ENCODE peak calls at places on chromosome 19, in eight cellular contexts. One of them, this sample, is unnamed.

GRCh38 chr19:5220866-5221265 is 119.7 kb downstream of the PTPRS start:
- DNase-seq in CD8-positive, alpha-beta T cell: no peak
- DNase-seq in RWPE2: no peak
- DNase-seq in pancreas: no peak
- DNase-seq in cardiac muscle cell: no peak
- DNase-seq in PC-9: no peak
- DNase-seq in A549: no peak
- DNase-seq in breast epithelium: no peak
- DNase-seq in this sample: no peak

GRCh38 chr19:49590971-49591730 is at the start of gene PRR12:
- DNase-seq in CD8-positive, alpha-beta T cell: peak; percentile 69
- DNase-seq in RWPE2: peak; percentile 72
- DNase-seq in pancreas: peak; percentile 78
- DNase-seq in cardiac muscle cell: peak; percentile 77
- DNase-seq in PC-9: peak; percentile 78
- DNase-seq in A549: peak; percentile 88
- DNase-seq in breast epithelium: no peak
- DNase-seq in this sample: peak; percentile 83

GRCh38 chr19:19643158-19644053 is at the start of gene GMIP:
- DNase-seq in CD8-positive, alpha-beta T cell: peak; percentile 90
- DNase-seq in RWPE2: no peak
- DNase-seq in pancreas: peak; percentile 89
- DNase-seq in cardiac muscle cell: peak; percentile 50
- DNase-seq in PC-9: peak; percentile 63
- DNase-seq in A549: peak; percentile 44
- DNase-seq in breast epithelium: peak; percentile 75
- DNase-seq in this sample: peak; percentile 82

GRCh38 chr19:51076602-51077213 is 6.0 kb downstream of the KLK14 start:
- DNase-seq in CD8-positive, alpha-beta T cell: no peak
- DNase-seq in RWPE2: no peak
- DNase-seq in pancreas: no peak
- DNase-seq in cardiac muscle cell: no peak
- DNase-seq in PC-9: no peak
- DNase-seq in A549: no peak
- DNase-seq in breast epithelium: no peak
- DNase-seq in this sample: no peak

GRCh38 chr19:14475251-14476073 is at the start of gene PTGER1:
- DNase-seq in CD8-positive, alpha-beta T cell: peak; percentile 27
- DNase-seq in RWPE2: peak; percentile 69
- DNase-seq in pancreas: no peak
- DNase-seq in cardiac muscle cell: peak; percentile 35
- DNase-seq in PC-9: peak; percentile 75
- DNase-seq in A549: peak; percentile 41
- DNase-seq in breast epithelium: no peak
- DNase-seq in this sample: no peak

GRCh38 chr19:30079200-30079599 is 137.2 kb downstream of the URI1 start:
- DNase-seq in CD8-positive, alpha-beta T cell: no peak
- DNase-seq in RWPE2: no peak
- DNase-seq in pancreas: no peak
- DNase-seq in cardiac muscle cell: no peak
- DNase-seq in PC-9: no peak
- DNase-seq in A549: no peak
- DNase-seq in breast epithelium: no peak
- DNase-seq in this sample: no peak

GRCh38 chr19:1264801-1265610 is 4.1 kb upstream of the CIRBP start:
- DNase-seq in CD8-positive, alpha-beta T cell: no peak
- DNase-seq in RWPE2: no peak
- DNase-seq in pancreas: peak; percentile 72
- DNase-seq in cardiac muscle cell: peak; percentile 90
- DNase-seq in PC-9: peak; percentile 83
- DNase-seq in A549: peak; percentile 86
- DNase-seq in breast epithelium: peak; percentile 78
- DNase-seq in this sample: peak; percentile 80

GRCh38 chr19:2478756-2479555 is 3.0 kb downstream of the GADD45B start:
- DNase-seq in CD8-positive, alpha-beta T cell: peak; percentile 77
- DNase-seq in RWPE2: no peak
- DNase-seq in pancreas: peak; percentile 85
- DNase-seq in cardiac muscle cell: peak; percentile 89
- DNase-seq in PC-9: peak; percentile 60
- DNase-seq in A549: peak; percentile 58
- DNase-seq in breast epithelium: peak; percentile 90
- DNase-seq in this sample: peak; percentile 82

GRCh38 chr19:18503337-18503970 is 18.4 kb downstream of the ELL start:
- DNase-seq in CD8-positive, alpha-beta T cell: no peak
- DNase-seq in RWPE2: no peak
- DNase-seq in pancreas: no peak
- DNase-seq in cardiac muscle cell: no peak
- DNase-seq in PC-9: no peak
- DNase-seq in A549: no peak
- DNase-seq in breast epithelium: no peak
- DNase-seq in this sample: no peak

GRCh38 chr19:10636304-10636972 is 11.1 kb downstream of the SLC44A2 start:
- DNase-seq in CD8-positive, alpha-beta T cell: no peak
- DNase-seq in RWPE2: no peak
- DNase-seq in pancreas: peak; percentile 44
- DNase-seq in cardiac muscle cell: no peak
- DNase-seq in PC-9: no peak
- DNase-seq in A549: no peak
- DNase-seq in breast epithelium: no peak
- DNase-seq in this sample: no peak

DNA sequence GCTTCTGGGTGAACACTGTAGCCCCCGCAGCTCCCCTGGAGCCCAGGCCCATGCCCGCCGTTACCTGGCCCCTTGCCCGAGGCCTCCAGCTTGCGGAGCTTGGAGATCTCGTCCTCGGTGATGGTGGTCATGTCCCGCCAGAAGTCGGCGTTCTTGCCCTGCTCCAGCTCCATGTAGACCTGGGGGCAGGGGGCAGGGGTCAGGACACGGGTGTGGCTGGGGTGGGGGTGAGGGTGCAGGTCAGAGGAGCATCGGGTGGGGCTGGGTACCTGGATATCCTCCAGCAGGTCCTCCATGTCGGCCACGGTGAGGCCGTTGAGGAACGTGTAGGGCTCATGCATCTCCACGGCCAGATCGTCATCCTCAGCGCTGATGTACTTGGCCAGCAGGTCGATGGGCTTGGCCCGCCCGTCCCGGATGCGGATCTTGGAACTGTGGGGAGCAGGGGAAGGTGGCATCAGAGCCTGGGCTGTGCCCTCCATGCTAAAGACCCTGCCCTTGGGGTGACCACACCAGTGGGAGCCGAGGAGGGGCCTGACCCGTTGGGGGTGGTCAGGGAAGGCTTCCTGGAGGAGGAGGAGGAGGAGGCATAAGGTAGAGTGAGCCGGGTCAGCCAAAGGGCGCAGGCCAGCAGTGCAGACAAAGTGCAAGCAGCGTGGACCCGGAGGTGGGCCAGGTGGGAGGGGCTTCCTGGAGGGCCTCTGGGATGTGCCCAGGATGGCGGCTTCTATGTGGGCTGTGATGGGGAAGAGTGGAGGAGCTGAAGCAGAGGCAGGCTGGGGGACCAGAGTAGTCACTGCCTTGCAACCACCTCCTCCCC is 7.6 kb downstream of the CACTIN start:
- DNase-seq in CD8-positive, alpha-beta T cell: no peak
- DNase-seq in RWPE2: peak; percentile 65
- DNase-seq in pancreas: peak; percentile 40
- DNase-seq in cardiac muscle cell: no peak
- DNase-seq in PC-9: no peak
- DNase-seq in A549: no peak
- DNase-seq in breast epithelium: no peak
- DNase-seq in this sample: no peak
- TF ChIP-seq CTCF in CD8-positive, alpha-beta T cell: peak; percentile 4
- TF ChIP-seq CTCF in RWPE2: peak; percentile 48
- TF ChIP-seq CTCF in pancreas: no peak
- TF ChIP-seq CTCF in cardiac muscle cell: no peak
- TF ChIP-seq CTCF in PC-9: peak; percentile 27
- TF ChIP-seq CTCF in A549: no peak
- TF ChIP-seq CTCF in breast epithelium: no peak
- TF ChIP-seq CTCF in this sample: no peak

DNA sequence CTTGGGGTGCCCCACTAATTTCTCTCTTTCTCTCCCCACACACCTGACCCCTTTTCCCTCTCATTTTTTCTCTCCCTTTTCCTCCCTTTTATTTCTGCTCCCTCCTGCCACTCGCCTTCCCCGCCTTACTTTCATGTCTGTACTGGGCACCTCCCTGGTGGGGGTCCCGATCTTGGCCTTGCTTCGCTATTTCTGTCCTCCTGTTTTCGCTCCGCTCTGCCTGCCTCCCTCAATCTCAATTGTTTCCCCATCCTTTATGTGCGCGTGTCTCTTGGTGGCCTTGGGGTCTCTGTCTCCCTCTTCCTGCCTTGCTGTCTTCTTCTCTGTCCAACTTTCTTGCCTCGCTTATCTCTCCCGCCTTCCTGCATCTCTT is 3.8 kb downstream of the GRIN2D start:
- DNase-seq in CD8-positive, alpha-beta T cell: no peak
- DNase-seq in RWPE2: no peak
- DNase-seq in pancreas: no peak
- DNase-seq in cardiac muscle cell: no peak
- DNase-seq in PC-9: no peak
- DNase-seq in A549: no peak
- DNase-seq in breast epithelium: no peak
- DNase-seq in this sample: no peak
- H3K4me3 ChIP-seq in CD8-positive, alpha-beta T cell: peak overlapping the region; percentile 43
- H3K4me3 ChIP-seq in RWPE2: peak overlapping the region; percentile 72
- H3K4me3 ChIP-seq in pancreas: no peak overlapping the region
- H3K4me3 ChIP-seq in cardiac muscle cell: no peak overlapping the region
- H3K4me3 ChIP-seq in PC-9: peak overlapping the region; percentile 95
- H3K4me3 ChIP-seq in A549: peak overlapping the region; percentile 70
- H3K4me3 ChIP-seq in breast epithelium: peak overlapping the region; percentile 37
- H3K4me3 ChIP-seq in this sample: no peak overlapping the region

GRCh38 chr19:6743071-6743470 is 3.6 kb downstream of the TRIP10 start:
- DNase-seq in CD8-positive, alpha-beta T cell: no peak
- DNase-seq in RWPE2: no peak
- DNase-seq in pancreas: no peak
- DNase-seq in cardiac muscle cell: no peak
- DNase-seq in PC-9: no peak
- DNase-seq in A549: no peak
- DNase-seq in breast epithelium: no peak
- DNase-seq in this sample: no peak
- H3K4me1 ChIP-seq in CD8-positive, alpha-beta T cell: peaks cover 31% of the 10 kb centered on the region
- H3K4me1 ChIP-seq in RWPE2: peaks cover 33% of the 10 kb centered on the region
- H3K4me1 ChIP-seq in pancreas: peaks cover 20% of the 10 kb centered on the region
- H3K4me1 ChIP-seq in cardiac muscle cell: peaks cover 26% of the 10 kb centered on the region
- H3K4me1 ChIP-seq in PC-9: peaks cover 56% of the 10 kb centered on the region
- H3K4me1 ChIP-seq in A549: peaks cover 66% of the 10 kb centered on the region
- H3K4me1 ChIP-seq in breast epithelium: peaks cover 28% of the 10 kb centered on the region
- H3K4me1 ChIP-seq in this sample: peaks cover 24% of the 10 kb centered on the region

GRCh38 chr19:46186101-46186716 is 38.2 kb downstream of the IGFL2 start:
- DNase-seq in CD8-positive, alpha-beta T cell: no peak
- DNase-seq in RWPE2: no peak
- DNase-seq in pancreas: no peak
- DNase-seq in cardiac muscle cell: no peak
- DNase-seq in PC-9: no peak
- DNase-seq in A549: no peak
- DNase-seq in breast epithelium: no peak
- DNase-seq in this sample: no peak
- TF ChIP-seq CTCF in CD8-positive, alpha-beta T cell: no peak
- TF ChIP-seq CTCF in RWPE2: no peak
- TF ChIP-seq CTCF in pancreas: no peak
- TF ChIP-seq CTCF in cardiac muscle cell: no peak
- TF ChIP-seq CTCF in PC-9: no peak
- TF ChIP-seq CTCF in A549: no peak
- TF ChIP-seq CTCF in breast epithelium: no peak
- TF ChIP-seq CTCF in this sample: no peak

GRCh38 chr19:13054605-13055212 is 47.9 kb downstream of the LYL1 start:
- DNase-seq in CD8-positive, alpha-beta T cell: no peak
- DNase-seq in RWPE2: no peak
- DNase-seq in pancreas: no peak
- DNase-seq in cardiac muscle cell: no peak
- DNase-seq in PC-9: no peak
- DNase-seq in A549: no peak
- DNase-seq in breast epithelium: no peak
- DNase-seq in this sample: no peak

GRCh38 chr19:13055213-13056051 is 47.2 kb downstream of the LYL1 start:
- DNase-seq in CD8-positive, alpha-beta T cell: no peak
- DNase-seq in RWPE2: no peak
- DNase-seq in pancreas: peak; percentile 72
- DNase-seq in cardiac muscle cell: peak; percentile 98
- DNase-seq in PC-9: no peak
- DNase-seq in A549: no peak
- DNase-seq in breast epithelium: peak; percentile 72
- DNase-seq in this sample: peak; percentile 94

GRCh38 chr19:13057744-13058143 is 44.9 kb downstream of the LYL1 start:
- DNase-seq in CD8-positive, alpha-beta T cell: no peak
- DNase-seq in RWPE2: no peak
- DNase-seq in pancreas: no peak
- DNase-seq in cardiac muscle cell: peak; percentile 62
- DNase-seq in PC-9: no peak
- DNase-seq in A549: no peak
- DNase-seq in breast epithelium: no peak
- DNase-seq in this sample: no peak

GRCh38 chr19:13057147-13057572 is 45.5 kb downstream of the LYL1 start:
- DNase-seq in CD8-positive, alpha-beta T cell: no peak
- DNase-seq in RWPE2: no peak
- DNase-seq in pancreas: no peak
- DNase-seq in cardiac muscle cell: no peak
- DNase-seq in PC-9: no peak
- DNase-seq in A549: no peak
- DNase-seq in breast epithelium: no peak
- DNase-seq in this sample: no peak

DNA sequence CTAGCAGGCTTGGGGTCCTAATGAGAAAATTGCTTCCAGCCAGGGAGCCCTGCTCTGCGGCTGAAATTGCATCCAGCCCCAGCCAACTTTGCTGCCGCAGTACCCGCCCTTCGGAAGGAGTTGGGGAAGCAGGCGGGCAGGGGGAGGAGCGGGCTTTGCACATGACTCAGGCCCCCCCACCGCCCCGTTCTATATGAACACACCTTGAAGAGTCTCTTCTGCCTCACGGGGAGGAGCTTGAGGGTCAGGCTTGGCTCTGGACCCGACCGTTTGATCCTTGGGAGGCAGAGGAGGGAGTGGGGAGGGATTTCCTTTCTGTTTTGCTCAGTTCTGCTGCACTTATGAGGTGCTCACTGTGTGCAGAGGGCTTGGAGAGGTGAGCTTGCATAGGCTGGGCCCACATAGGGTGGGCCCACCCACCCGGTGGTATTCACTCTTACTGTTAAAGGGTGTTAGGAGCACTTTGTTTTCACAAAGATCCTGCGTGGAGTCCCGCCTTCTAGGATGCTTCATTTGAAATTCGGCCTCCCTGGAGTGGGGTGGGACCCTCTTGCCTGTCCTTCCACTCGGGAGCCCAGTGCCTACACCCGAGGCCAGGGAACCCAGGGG is 46.5 kb downstream of the LYL1 start:
- DNase-seq in CD8-positive, alpha-beta T cell: no peak
- DNase-seq in RWPE2: peak; percentile 97
- DNase-seq in pancreas: no peak
- DNase-seq in cardiac muscle cell: peak; percentile 86
- DNase-seq in PC-9: no peak
- DNase-seq in A549: no peak
- DNase-seq in breast epithelium: no peak
- DNase-seq in this sample: peak; percentile 72
- H3K4me3 ChIP-seq in CD8-positive, alpha-beta T cell: no peak overlapping the region
- H3K4me3 ChIP-seq in RWPE2: no peak overlapping the region
- H3K4me3 ChIP-seq in pancreas: no peak overlapping the region
- H3K4me3 ChIP-seq in cardiac muscle cell: no peak overlapping the region
- H3K4me3 ChIP-seq in PC-9: no peak overlapping the region
- H3K4me3 ChIP-seq in A549: no peak overlapping the region
- H3K4me3 ChIP-seq in breast epithelium: no peak overlapping the region
- H3K4me3 ChIP-seq in this sample: peak overlapping the region; percentile 22